ENCODE peak calls at places on chromosomes 11 and 22, in five cellular contexts. J is heart left ventricle; O is caudate nucleus; T is CD8-positive, alpha-beta memory T cell; N is body of pancreas. F is an unnamed sample.

GRCh38 chr11:107787733-107788132 is 70.9 kb downstream of the SLC35F2 start:
- DNase-seq in J (no peak), T (no peak), O (no peak), N (no peak), F (no peak)

GRCh38 chr11:2940930-2941821 is 12.0 kb upstream of the PHLDA2 start:
- DNase-seq in O (no peak), J (no peak), N (peak), T (no peak), F (no peak)

GRCh38 chr22:20174785-20175596 is 24.1 kb upstream of the CCDC188 start:
- DNase-seq in N (no peak), T (no peak), O (no peak), J (no peak), F (peak)

GRCh38 chr22:27804683-27805297 is 3.2 kb upstream of the MN1 start:
- DNase-seq in T (no peak), J (peak), N (peak), O (peak), F (peak)

GRCh38 chr22:21568207-21569075 is 927 bp downstream of the UBE2L3 start:
- DNase-seq in O (no peak), T (no peak), J (no peak), N (peak), F (no peak)

GRCh38 chr11:122215244-122215992 is 99.4 kb upstream of the BLID start:
- DNase-seq in J (peak), O (peak), T (no peak), N (peak), F (no peak)

GRCh38 chr11:60933416-60933815 is 9.2 kb downstream of the TMEM132A start:
- DNase-seq in J (no peak), T (no peak), N (no peak), O (no peak), F (no peak)

GRCh38 chr11:112013501-112014164 is 11.6 kb upstream of the DLAT start:
- DNase-seq in O (no peak), N (no peak), T (no peak), J (no peak), F (no peak)

GRCh38 chr11:118609380-118610219 is 2.2 kb downstream of the PHLDB1 start:
- DNase-seq in J (no peak), O (peak), N (no peak), T (peak), F (no peak)

GRCh38 chr22:49016909-49017768 is 810.5 kb downstream of the BRD1 start:
- DNase-seq in T (no peak), O (no peak), N (no peak), J (peak), F (no peak)

GRCh38 chr11:111549196-111549868 is 8.8 kb downstream of the LAYN start:
- DNase-seq in J (no peak), T (no peak), N (no peak), O (no peak), F (no peak)

GRCh38 chr22:43996170-43996980 is 27.7 kb upstream of the PARVB start:
- DNase-seq in N (peak), J (peak), T (peak), O (no peak), F (no peak)

GRCh38 chr11:69472053-69472765 is 9.3 kb upstream of the LINC01488 start:
- DNase-seq in N (no peak), J (no peak), T (no peak), O (no peak), F (no peak)

GRCh38 chr11:121367434-121367833 is 74.9 kb downstream of the SC5D start:
- DNase-seq in O (no peak), T (peak), N (peak), J (no peak), F (no peak)

GRCh38 chr11:587978-588380 is 11.7 kb downstream of the PHRF1 start:
- DNase-seq in N (peak), T (peak), O (no peak), J (peak), F (no peak)

GRCh38 chr11:125886997-125887372 is 483 bp upstream of the HYLS1 start:
- DNase-seq in J (peak), N (peak), O (peak), T (peak), F (no peak)

GRCh38 chr11:27460571-27460970 is 12.0 kb downstream of the LGR4 start:
- DNase-seq in N (peak), O (no peak), J (no peak), T (no peak), F (no peak)

GRCh38 chr22:28442951-28443876 is 236.4 kb downstream of the TTC28 start:
- DNase-seq in N (peak), J (peak), O (peak), T (no peak), F (no peak)

GRCh38 chr11:126282742-126283591 is at the start of gene TIRAP:
- DNase-seq in J (peak), T (peak), N (peak), O (peak), F (no peak)

GRCh38 chr11:93492464-93493251 is 50.5 kb downstream of the SMCO4 start:
- DNase-seq in O (no peak), N (no peak), J (no peak), T (no peak), F (no peak)

GRCh38 chr22:20312396-20313191 is 7.3 kb downstream of the DGCR6L start:
- DNase-seq in N (no peak), J (no peak), T (no peak), O (no peak), F (no peak)

GRCh38 chr11:67279589-67280340 is 9.3 kb upstream of the ANKRD13D start:
- DNase-seq in N (no peak), T (no peak), O (no peak), J (peak), F (no peak)

GRCh38 chr11:36899796-36900195 is 301.8 kb upstream of the RAG2 start:
- DNase-seq in J (no peak), O (no peak), N (no peak), T (no peak), F (no peak)

GRCh38 chr11:72641900-72642814 is 32.1 kb downstream of the PDE2A start:
- DNase-seq in N (peak), T (no peak), J (peak), O (no peak), F (no peak)

GRCh38 chr22:35609261-35609660 is 7.9 kb downstream of the MB start:
- DNase-seq in N (no peak), J (no peak), T (no peak), O (no peak), F (no peak)

GRCh38 chr11:103035656-103036434 is 56.1 kb downstream of the DCUN1D5 start:
- DNase-seq in O (no peak), N (peak), J (no peak), T (peak), F (peak)

GRCh38 chr11:12684821-12685220 is 10.6 kb downstream of the TEAD1 start:
- DNase-seq in J (no peak), N (no peak), O (no peak), T (no peak), F (no peak)

DNA sequence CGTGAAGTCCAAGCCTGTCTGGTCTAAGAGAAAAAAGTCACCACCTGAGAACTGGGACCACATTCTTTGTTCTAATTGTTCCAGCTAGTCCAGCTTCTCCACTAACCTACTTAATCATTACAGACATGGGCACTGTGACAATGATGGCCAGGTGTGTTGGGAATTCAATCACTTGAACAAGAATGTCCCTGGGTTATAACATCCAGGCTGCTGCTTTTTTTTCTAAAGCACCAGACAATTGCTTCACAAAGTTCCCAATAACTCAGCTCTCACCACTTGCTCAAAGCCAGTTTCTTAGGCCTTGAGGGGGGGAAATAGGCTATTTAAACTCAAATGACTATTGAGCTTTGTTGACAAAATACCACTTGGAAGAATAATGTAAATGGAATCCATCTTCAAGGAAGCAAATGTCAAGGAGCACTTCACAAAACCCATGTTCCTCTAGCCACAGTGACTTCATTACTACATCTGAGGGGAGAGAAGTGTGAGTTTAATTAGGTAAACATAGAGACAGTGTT is 80.3 kb downstream of the ME3 start:
- DNase-seq in O (no peak), T (no peak), J (no peak), N (no peak), F (no peak)
- H3K27ac ChIP-seq in O (no peak), T (no peak), J (no peak), N (peak), F (no peak)

DNA sequence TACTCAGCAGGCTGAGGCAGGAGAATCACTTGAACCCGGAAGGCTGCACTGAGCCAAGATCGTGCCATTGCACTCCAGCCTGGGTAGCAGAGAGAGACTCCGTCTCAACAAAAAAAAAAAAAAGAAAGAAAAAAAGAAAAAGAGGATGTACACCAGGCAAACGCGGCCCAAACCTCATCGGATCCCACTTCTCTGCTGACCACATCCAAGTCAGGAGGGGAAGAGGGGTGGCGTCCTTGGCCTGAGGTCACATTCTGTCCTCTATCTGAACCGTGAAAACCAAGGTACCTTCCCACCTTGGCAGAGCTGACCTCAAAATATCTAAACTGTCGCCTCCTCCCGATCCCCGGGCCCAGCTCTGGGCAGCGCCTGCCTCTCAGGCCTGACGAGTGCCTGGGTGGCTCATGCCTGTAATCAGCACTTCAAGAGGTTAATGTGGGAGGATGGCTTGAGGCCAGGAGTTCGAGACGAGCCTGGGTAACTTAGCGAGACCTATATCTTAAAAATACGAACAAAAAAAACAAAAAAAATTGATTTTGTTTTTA is 25.1 kb downstream of the RGL4 start:
- DNase-seq in J (no peak), T (no peak), N (no peak), O (no peak), F (no peak)
- H3K27ac ChIP-seq in J (no peak), T (no peak), N (no peak), O (no peak), F (no peak)

GRCh38 chr11:89736566-89736965 is 26.5 kb downstream of the TRIM77 start:
- DNase-seq in N (no peak), O (no peak), J (no peak), T (no peak), F (no peak)

GRCh38 chr11:89737116-89737515 is 27.0 kb downstream of the TRIM77 start:
- DNase-seq in O (no peak), J (no peak), N (no peak), T (no peak), F (no peak)
- H3K27ac ChIP-seq in O (peak), J (no peak), N (no peak), T (no peak), F (no peak)

GRCh38 chr11:47800759-47801158 is 33.6 kb upstream of the FNBP4 start:
- DNase-seq in O (no peak), J (no peak), N (no peak), T (no peak), F (no peak)
- H3K27ac ChIP-seq in O (no peak), J (peak), N (no peak), T (no peak), F (no peak)

DNA sequence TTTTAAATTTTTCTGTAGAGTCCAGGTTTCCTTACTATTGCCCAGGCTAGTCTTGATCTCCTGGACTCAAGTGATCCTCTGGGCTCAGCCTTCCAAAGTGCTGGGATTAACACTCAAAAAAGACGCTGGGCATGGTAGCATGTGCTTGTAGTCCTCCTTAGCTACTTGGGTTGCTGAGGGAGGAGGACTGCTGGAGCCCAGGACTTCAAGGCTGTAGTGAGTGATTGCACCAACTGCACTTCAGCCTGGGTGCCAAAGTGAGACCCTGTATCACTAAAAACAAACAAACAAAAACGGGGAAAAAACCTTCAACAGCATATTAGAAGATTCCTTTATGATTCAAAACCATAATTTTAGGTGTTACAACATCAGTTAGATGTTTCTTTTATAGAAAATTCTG is 44.6 kb downstream of the RSF1 start:
- DNase-seq in N (no peak), O (no peak), J (no peak), T (no peak), F (no peak)
- H3K27ac ChIP-seq in N (no peak), O (no peak), J (no peak), T (no peak), F (no peak)

GRCh38 chr11:55701429-55701828 is 39.4 kb downstream of the OR4C6 start:
- DNase-seq in T (no peak), N (no peak), J (no peak), O (no peak), F (no peak)

DNA sequence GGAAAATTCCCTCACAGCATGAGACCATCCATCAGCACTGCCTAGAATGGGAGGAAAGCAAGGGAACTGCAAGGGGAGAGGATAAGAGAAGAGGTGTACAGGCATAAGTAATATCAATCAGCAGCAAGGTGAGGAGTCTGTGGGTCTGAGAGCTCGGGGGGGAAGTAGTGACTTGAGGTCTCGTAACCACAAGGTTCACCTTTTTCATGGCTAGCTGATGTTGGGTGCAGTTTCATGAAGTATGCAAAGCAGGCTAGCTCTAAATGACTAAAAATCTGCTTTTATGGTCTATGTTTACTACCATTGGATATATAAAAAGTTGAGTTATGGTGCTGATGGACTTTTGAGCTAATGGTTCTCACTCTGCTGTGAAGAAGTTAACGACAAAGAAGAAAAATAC is 35.8 kb downstream of the OR4C6 start:
- DNase-seq in J (no peak), O (no peak), N (no peak), T (no peak), F (no peak)
- H3K27ac ChIP-seq in J (no peak), O (no peak), N (no peak), T (no peak), F (no peak)

F was measured in SK-N-MC.